ENCODE peak calls at places on chromosome 16, in four cellular contexts. N, K, H and R are unnamed samples.

GRCh38 chr16:9199751-9200150 is 108.3 kb downstream of the HAPSTR1 start:
- DNase-seq in N (no peak), K (no peak), H (no peak), R (no peak)

GRCh38 chr16:52993179-52993578 is 59.5 kb downstream of the CHD9NB start:
- DNase-seq in N (no peak), K (no peak), H (no peak), R (no peak)

GRCh38 chr16:16159662-16160061 is 63.6 kb downstream of the ABCC6 start:
- DNase-seq in N (no peak), K (no peak), H (no peak), R (no peak)

GRCh38 chr16:11139624-11140375 is 116.2 kb downstream of the SOCS1 start:
- DNase-seq in N (no peak), K (no peak), H (no peak), R (peak; percentile 18)

GRCh38 chr16:71311553-71312158 is 22.5 kb upstream of the CMTR2 start:
- DNase-seq in N (peak; percentile 14), K (no peak), H (no peak), R (peak; percentile 1)

GRCh38 chr16:89297870-89298545 is 80.5 kb downstream of the ZNF778 start:
- DNase-seq in N (no peak), K (no peak), H (no peak), R (no peak)

GRCh38 chr16:11163761-11164261 is 92.2 kb downstream of the SOCS1 start:
- DNase-seq in N (no peak), K (no peak), H (no peak), R (no peak)

GRCh38 chr16:57284206-57284951 is at the start of gene PLLP:
- DNase-seq in N (no peak), K (no peak), H (no peak), R (no peak)

GRCh38 chr16:28064150-28064549 is 636 bp upstream of the GSG1L start:
- DNase-seq in N (no peak), K (no peak), H (no peak), R (no peak)

GRCh38 chr16:81275064-81275532 is 36.6 kb downstream of the BCO1 start:
- DNase-seq in N (no peak), K (no peak), H (no peak), R (no peak)

GRCh38 chr16:48123104-48123788 is 32.5 kb downstream of the ABCC12 start:
- DNase-seq in N (peak; percentile 97), K (peak; percentile 92), H (no peak), R (peak; percentile 99)

GRCh38 chr16:14955546-14956231 is 18.4 kb downstream of the NPIPA1 start:
- DNase-seq in N (no peak), K (no peak), H (no peak), R (no peak)

GRCh38 chr16:30902070-30902972 is 5.9 kb downstream of the CTF1 start:
- DNase-seq in N (peak; percentile 64), K (no peak), H (peak; percentile 48), R (peak; percentile 28)

GRCh38 chr16:19066988-19067348 is 446 bp upstream of the COQ7 start:
- DNase-seq in N (no peak), K (no peak), H (no peak), R (no peak)

GRCh38 chr16:2023098-2023925 is 3.4 kb upstream of the NHERF2 start:
- DNase-seq in N (peak; percentile 89), K (peak; percentile 61), H (peak; percentile 92), R (peak; percentile 83)

GRCh38 chr16:83807710-83808572 is at the start of gene HSBP1:
- DNase-seq in N (peak; percentile 92), K (peak; percentile 78), H (peak; percentile 87), R (peak; percentile 93)

GRCh38 chr16:2912330-2913199 is 834 bp downstream of the FLYWCH1 start:
- DNase-seq in N (peak; percentile 75), K (no peak), H (no peak), R (peak; percentile 67)

GRCh38 chr16:69049146-69049545 is 56.3 kb upstream of the HAS3 start:
- DNase-seq in N (peak; percentile 68), K (no peak), H (no peak), R (peak; percentile 66)

GRCh38 chr16:10502766-10503165 is 77.6 kb downstream of the EMP2 start:
- DNase-seq in N (no peak), K (no peak), H (no peak), R (no peak)

GRCh38 chr16:1175566-1176279 is 22.8 kb downstream of the CACNA1H start:
- DNase-seq in N (no peak), K (no peak), H (no peak), R (no peak)

GRCh38 chr16:71214771-71215381 is 15.6 kb downstream of the HYDIN start:
- DNase-seq in N (peak; percentile 8), K (no peak), H (no peak), R (no peak)

GRCh38 chr16:15907863-15908478 is 19.6 kb upstream of the CEP20 start:
- DNase-seq in N (peak; percentile 24), K (peak; percentile 50), H (no peak), R (peak; percentile 13)

GRCh38 chr16:27462846-27463682 is 61.1 kb downstream of the IL21R start:
- DNase-seq in N (no peak), K (no peak), H (no peak), R (no peak)

GRCh38 chr16:57316390-57317017 is 32.0 kb upstream of the PLLP start:
- DNase-seq in N (peak; percentile 96), K (no peak), H (no peak), R (peak; percentile 87)

GRCh38 chr16:51048544-51048943 is 102.5 kb downstream of the SALL1 start:
- DNase-seq in N (no peak), K (no peak), H (no peak), R (no peak)

DNA sequence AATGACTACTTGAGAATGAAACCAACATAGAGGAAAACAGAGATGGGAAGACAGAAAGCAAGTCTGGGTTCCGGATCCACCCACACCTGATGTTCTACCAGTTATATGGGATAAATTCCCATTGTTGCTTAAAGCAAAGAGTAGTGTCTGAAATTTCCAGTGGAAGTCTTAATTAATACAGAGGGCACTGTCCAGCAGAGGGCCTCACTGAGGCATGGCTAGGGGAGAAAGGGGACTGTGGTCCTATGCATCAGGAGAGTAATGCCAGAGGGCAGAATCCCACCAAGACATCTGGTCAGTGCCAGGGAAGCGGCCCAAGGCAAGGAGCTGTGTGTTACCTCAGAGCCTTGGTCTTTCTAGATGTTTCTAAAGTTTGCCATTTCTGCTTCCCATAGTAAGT is 7.5 kb upstream of the UMOD start:
- DNase-seq in N (no peak), K (no peak), H (no peak), R (no peak)
- TF ChIP-seq CTCF in N (no peak), K (no peak), H (no peak), R (no peak)

GRCh38 chr16:49183911-49184310 is 97.7 kb downstream of the CBLN1 start:
- DNase-seq in N (no peak), K (no peak), H (no peak), R (no peak)
- TF ChIP-seq CTCF in N (no peak), K (peak; percentile 54), H (no peak), R (peak; percentile 3)

GRCh38 chr16:80198995-80199299 is 341.8 kb upstream of the DYNLRB2 start:
- DNase-seq in N (peak; percentile 44), K (no peak), H (no peak), R (no peak)

GRCh38 chr16:80198265-80198994 is 342.4 kb upstream of the DYNLRB2 start:
- DNase-seq in N (peak; percentile 16), K (no peak), H (no peak), R (peak; percentile 54)

GRCh38 chr16:80197790-80198201 is 343.0 kb upstream of the DYNLRB2 start:
- DNase-seq in N (peak; percentile 85), K (peak; percentile 34), H (no peak), R (peak; percentile 94)

GRCh38 chr16:80199614-80200013 is 341.2 kb upstream of the DYNLRB2 start:
- DNase-seq in N (no peak), K (no peak), H (no peak), R (no peak)

GRCh38 chr16:80200079-80200478 is 340.7 kb upstream of the DYNLRB2 start:
- DNase-seq in N (no peak), K (no peak), H (no peak), R (no peak)
- TF ChIP-seq CTCF in N (no peak), K (no peak), H (no peak), R (no peak)

GRCh38 chr16:67157892-67158635 is 1.6 kb downstream of the TRADD start:
- DNase-seq in N (no peak), K (no peak), H (no peak), R (no peak)

GRCh38 chr16:67155305-67156145 is 4.2 kb downstream of the TRADD start:
- DNase-seq in N (peak; percentile 81), K (no peak), H (peak; percentile 66), R (peak; percentile 58)

GRCh38 chr16:67156146-67156844 is 3.4 kb downstream of the TRADD start:
- DNase-seq in N (no peak), K (no peak), H (no peak), R (no peak)

GRCh38 chr16:67158637-67159600 is 790 bp downstream of the TRADD start:
- DNase-seq in N (peak; percentile 28), K (peak; percentile 54), H (no peak), R (no peak)

GRCh38 chr16:67157106-67157748 is 2.5 kb downstream of the TRADD start:
- DNase-seq in N (no peak), K (no peak), H (no peak), R (no peak)
- TF ChIP-seq CTCF in N (no peak), K (no peak), H (no peak), R (no peak)

DNA sequence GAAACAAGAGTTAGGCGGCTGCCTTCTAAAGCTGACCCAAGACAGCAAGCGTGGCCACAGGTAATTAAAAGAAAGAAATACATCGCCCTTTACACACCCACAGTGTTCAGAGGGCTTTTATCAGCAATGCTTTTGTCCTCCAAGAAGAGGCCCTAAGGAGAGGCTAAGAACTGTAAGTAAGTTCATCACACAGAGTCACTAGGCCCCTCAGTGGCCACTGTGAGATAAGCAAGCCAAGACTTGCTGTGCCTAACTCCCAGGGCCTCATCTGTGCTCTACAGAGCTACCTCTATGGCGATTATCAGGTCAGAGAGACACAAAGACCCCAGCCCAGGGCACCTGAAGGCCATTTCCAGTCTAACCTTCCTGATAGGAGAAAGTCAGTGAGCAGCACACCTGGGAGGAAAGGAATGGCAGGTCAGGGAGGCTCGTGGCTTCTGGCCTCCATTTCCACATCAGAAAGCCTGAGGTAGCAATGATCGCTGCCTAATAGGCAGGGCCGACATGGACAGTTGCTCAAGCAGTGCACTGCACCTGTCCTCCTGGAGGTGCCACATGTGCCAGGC is 545.2 kb upstream of the CDH11 start:
- DNase-seq in N (peak; percentile 55), K (no peak), H (no peak), R (peak; percentile 54)
- TF ChIP-seq CTCF in N (peak; percentile 33), K (no peak), H (no peak), R (peak; percentile 40)

DNA sequence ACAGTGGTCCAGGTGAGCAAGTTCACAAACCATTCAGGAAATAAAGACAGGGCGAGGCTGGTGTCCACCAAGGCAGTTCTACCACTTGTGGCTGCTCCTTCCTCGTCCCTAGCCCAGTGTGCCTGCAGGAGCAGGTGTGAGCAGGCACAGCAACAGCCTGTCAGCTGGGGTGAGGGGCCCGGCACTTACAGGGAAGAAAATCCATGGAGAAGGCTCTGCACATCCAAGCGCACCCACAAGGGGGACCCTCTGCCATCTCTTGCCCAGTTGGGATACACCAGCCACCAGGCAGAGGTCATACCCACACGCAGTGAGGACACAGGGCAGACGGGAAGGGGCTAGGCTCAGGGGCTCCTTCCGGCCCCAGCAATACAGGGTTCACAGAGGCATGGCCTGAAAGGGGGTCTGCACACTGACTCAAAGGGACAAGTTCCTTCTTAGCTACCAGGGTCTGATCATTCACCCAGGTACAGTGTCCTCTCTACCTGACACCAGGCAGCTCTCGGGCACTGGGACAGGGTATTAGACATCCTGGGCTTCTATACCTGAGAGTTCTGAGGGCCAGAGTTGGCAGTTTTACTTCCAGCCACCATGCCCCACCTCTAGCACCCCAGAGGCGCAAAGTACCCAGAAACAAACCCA is 27.0 kb downstream of the CDIP1 start:
- DNase-seq in N (peak; percentile 54), K (peak; percentile 64), H (peak; percentile 48), R (peak; percentile 26)
- TF ChIP-seq CTCF in N (peak; percentile 64), K (peak; percentile 70), H (no peak), R (peak; percentile 62)

GRCh38 chr16:8194795-8195194 is 395.5 kb downstream of the TMEM114 start:
- DNase-seq in N (no peak), K (no peak), H (no peak), R (no peak)
- TF ChIP-seq CTCF in N (no peak), K (peak; percentile 50), H (no peak), R (no peak)